ENCODE peak calls at places on chromosomes 13 and 19, in nine cellular contexts. One of them, this sample, is unnamed.

GRCh38 chr13:101449971-101450748 is 2.3 kb upstream of the ITGBL1 start:
- DNase-seq in fibroblast of lung: peak; percentile 96
- DNase-seq in breast epithelium: peak; percentile 32
- DNase-seq in lung: no peak
- DNase-seq in H1: no peak
- DNase-seq in pancreas: no peak
- DNase-seq in adrenal gland: no peak
- DNase-seq in heart left ventricle: no peak
- DNase-seq in PC-9: peak; percentile 99
- DNase-seq in this sample: no peak

GRCh38 chr13:110643768-110644421 is 28.6 kb downstream of the NAXD start:
- DNase-seq in fibroblast of lung: no peak
- DNase-seq in breast epithelium: no peak
- DNase-seq in lung: no peak
- DNase-seq in H1: peak; percentile 27
- DNase-seq in pancreas: no peak
- DNase-seq in adrenal gland: no peak
- DNase-seq in heart left ventricle: no peak
- DNase-seq in PC-9: no peak
- DNase-seq in this sample: no peak

GRCh38 chr13:47794963-47795362 is 206.1 kb downstream of the SUCLA2 start:
- DNase-seq in fibroblast of lung: no peak
- DNase-seq in breast epithelium: no peak
- DNase-seq in lung: no peak
- DNase-seq in H1: no peak
- DNase-seq in pancreas: no peak
- DNase-seq in adrenal gland: no peak
- DNase-seq in heart left ventricle: no peak
- DNase-seq in PC-9: no peak
- DNase-seq in this sample: no peak

GRCh38 chr13:40668335-40668734 is 1.9 kb upstream of the FOXO1 start:
- DNase-seq in fibroblast of lung: no peak
- DNase-seq in breast epithelium: no peak
- DNase-seq in lung: peak; percentile 31
- DNase-seq in H1: no peak
- DNase-seq in pancreas: no peak
- DNase-seq in adrenal gland: no peak
- DNase-seq in heart left ventricle: peak; percentile 50
- DNase-seq in PC-9: no peak
- DNase-seq in this sample: peak; percentile 33

GRCh38 chr13:112510002-112510780 is 77.8 kb downstream of the TUBGCP3 start:
- DNase-seq in fibroblast of lung: peak; percentile 69
- DNase-seq in breast epithelium: no peak
- DNase-seq in lung: peak; percentile 46
- DNase-seq in H1: peak; percentile 54
- DNase-seq in pancreas: no peak
- DNase-seq in adrenal gland: peak; percentile 18
- DNase-seq in heart left ventricle: no peak
- DNase-seq in PC-9: no peak
- DNase-seq in this sample: peak; percentile 54

GRCh38 chr19:9936151-9937000 is at the start of gene OLFM2:
- DNase-seq in fibroblast of lung: no peak
- DNase-seq in breast epithelium: no peak
- DNase-seq in lung: no peak
- DNase-seq in H1: peak; percentile 84
- DNase-seq in pancreas: peak; percentile 69
- DNase-seq in adrenal gland: no peak
- DNase-seq in heart left ventricle: peak; percentile 13
- DNase-seq in PC-9: no peak
- DNase-seq in this sample: peak; percentile 36

GRCh38 chr19:5683177-5683886 is 2.5 kb downstream of the HSD11B1L start:
- DNase-seq in fibroblast of lung: no peak
- DNase-seq in breast epithelium: no peak
- DNase-seq in lung: no peak
- DNase-seq in H1: no peak
- DNase-seq in pancreas: no peak
- DNase-seq in adrenal gland: peak; percentile 62
- DNase-seq in heart left ventricle: no peak
- DNase-seq in PC-9: no peak
- DNase-seq in this sample: no peak

GRCh38 chr13:44326961-44327360 is 46.7 kb upstream of the SERP2 start:
- DNase-seq in fibroblast of lung: no peak
- DNase-seq in breast epithelium: no peak
- DNase-seq in lung: no peak
- DNase-seq in H1: no peak
- DNase-seq in pancreas: no peak
- DNase-seq in adrenal gland: no peak
- DNase-seq in heart left ventricle: no peak
- DNase-seq in PC-9: no peak
- DNase-seq in this sample: no peak

GRCh38 chr19:43467730-43468129 is 2.3 kb upstream of the LYPD3 start:
- DNase-seq in fibroblast of lung: peak; percentile 48
- DNase-seq in breast epithelium: no peak
- DNase-seq in lung: no peak
- DNase-seq in H1: no peak
- DNase-seq in pancreas: no peak
- DNase-seq in adrenal gland: no peak
- DNase-seq in heart left ventricle: no peak
- DNase-seq in PC-9: peak; percentile 74
- DNase-seq in this sample: no peak

GRCh38 chr13:60152114-60152513 is 11.6 kb downstream of the DIAPH3 start:
- DNase-seq in fibroblast of lung: peak; percentile 64
- DNase-seq in breast epithelium: no peak
- DNase-seq in lung: no peak
- DNase-seq in H1: no peak
- DNase-seq in pancreas: no peak
- DNase-seq in adrenal gland: no peak
- DNase-seq in heart left ventricle: no peak
- DNase-seq in PC-9: no peak
- DNase-seq in this sample: no peak

GRCh38 chr13:27403252-27403678 is 21.2 kb upstream of the GTF3A start:
- DNase-seq in fibroblast of lung: peak; percentile 82
- DNase-seq in breast epithelium: no peak
- DNase-seq in lung: no peak
- DNase-seq in H1: no peak
- DNase-seq in pancreas: no peak
- DNase-seq in adrenal gland: no peak
- DNase-seq in heart left ventricle: no peak
- DNase-seq in PC-9: no peak
- DNase-seq in this sample: no peak

GRCh38 chr13:77417897-77418296 is 91.0 kb upstream of the MYCBP2 start:
- DNase-seq in fibroblast of lung: no peak
- DNase-seq in breast epithelium: no peak
- DNase-seq in lung: no peak
- DNase-seq in H1: no peak
- DNase-seq in pancreas: no peak
- DNase-seq in adrenal gland: no peak
- DNase-seq in heart left ventricle: no peak
- DNase-seq in PC-9: peak; percentile 62
- DNase-seq in this sample: no peak

GRCh38 chr19:51327066-51327985 is 14.6 kb downstream of the VSIG10L start:
- DNase-seq in fibroblast of lung: no peak
- DNase-seq in breast epithelium: no peak
- DNase-seq in lung: no peak
- DNase-seq in H1: peak; percentile 80
- DNase-seq in pancreas: no peak
- DNase-seq in adrenal gland: peak; percentile 45
- DNase-seq in heart left ventricle: peak; percentile 30
- DNase-seq in PC-9: no peak
- DNase-seq in this sample: peak; percentile 77

GRCh38 chr13:101218484-101218883 is 197.8 kb downstream of the NALCN start:
- DNase-seq in fibroblast of lung: no peak
- DNase-seq in breast epithelium: no peak
- DNase-seq in lung: no peak
- DNase-seq in H1: no peak
- DNase-seq in pancreas: no peak
- DNase-seq in adrenal gland: no peak
- DNase-seq in heart left ventricle: no peak
- DNase-seq in PC-9: no peak
- DNase-seq in this sample: no peak

GRCh38 chr19:51181913-51182419 is 39.9 kb downstream of the SIGLEC7 start:
- DNase-seq in fibroblast of lung: no peak
- DNase-seq in breast epithelium: no peak
- DNase-seq in lung: no peak
- DNase-seq in H1: no peak
- DNase-seq in pancreas: no peak
- DNase-seq in adrenal gland: no peak
- DNase-seq in heart left ventricle: no peak
- DNase-seq in PC-9: no peak
- DNase-seq in this sample: peak; percentile 93

GRCh38 chr13:46178143-46178542 is 3.8 kb downstream of the LCP1 start:
- DNase-seq in fibroblast of lung: no peak
- DNase-seq in breast epithelium: no peak
- DNase-seq in lung: no peak
- DNase-seq in H1: no peak
- DNase-seq in pancreas: no peak
- DNase-seq in adrenal gland: no peak
- DNase-seq in heart left ventricle: no peak
- DNase-seq in PC-9: no peak
- DNase-seq in this sample: no peak

GRCh38 chr19:46296722-46297431 is at the start of gene HIF3A:
- DNase-seq in fibroblast of lung: no peak
- DNase-seq in breast epithelium: no peak
- DNase-seq in lung: peak; percentile 65
- DNase-seq in H1: peak; percentile 97
- DNase-seq in pancreas: no peak
- DNase-seq in adrenal gland: peak; percentile 41
- DNase-seq in heart left ventricle: peak; percentile 48
- DNase-seq in PC-9: no peak
- DNase-seq in this sample: peak; percentile 84

GRCh38 chr19:53057904-53058579 is 13.5 kb downstream of the ERVV-2 start:
- DNase-seq in fibroblast of lung: no peak
- DNase-seq in breast epithelium: no peak
- DNase-seq in lung: no peak
- DNase-seq in H1: peak; percentile 90
- DNase-seq in pancreas: no peak
- DNase-seq in adrenal gland: no peak
- DNase-seq in heart left ventricle: peak; percentile 15
- DNase-seq in PC-9: no peak
- DNase-seq in this sample: peak; percentile 63

GRCh38 chr13:83819156-83819555 is 63.1 kb downstream of the SLITRK1 start:
- DNase-seq in fibroblast of lung: peak; percentile 67
- DNase-seq in breast epithelium: no peak
- DNase-seq in lung: no peak
- DNase-seq in H1: no peak
- DNase-seq in pancreas: no peak
- DNase-seq in adrenal gland: no peak
- DNase-seq in heart left ventricle: no peak
- DNase-seq in PC-9: no peak
- DNase-seq in this sample: no peak

DNA sequence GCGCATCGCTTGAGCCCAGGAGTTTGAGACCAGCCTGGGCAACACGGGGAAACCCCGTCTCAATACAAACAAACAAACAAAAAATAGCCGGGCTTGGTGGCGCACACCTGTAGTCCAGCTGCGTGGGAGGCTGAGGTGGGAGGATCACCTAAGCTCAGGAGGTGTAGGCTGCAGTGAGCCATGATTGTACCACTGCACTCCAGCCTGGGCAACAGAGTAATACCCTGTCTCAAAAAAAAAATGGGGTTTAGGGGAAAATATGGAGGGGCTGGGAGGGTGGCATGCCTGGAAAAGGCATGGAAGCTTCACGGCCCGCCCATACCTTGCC is 1.9 kb upstream of the ISYNA1 start:
- DNase-seq in fibroblast of lung: no peak
- DNase-seq in breast epithelium: no peak
- DNase-seq in lung: no peak
- DNase-seq in H1: no peak
- DNase-seq in pancreas: no peak
- DNase-seq in adrenal gland: no peak
- DNase-seq in heart left ventricle: no peak
- DNase-seq in PC-9: no peak
- DNase-seq in this sample: no peak
- H3K27ac ChIP-seq in fibroblast of lung: no peak overlapping the region
- H3K27ac ChIP-seq in breast epithelium: peak overlapping the region; percentile 79
- H3K27ac ChIP-seq in lung: no peak overlapping the region
- H3K27ac ChIP-seq in H1: no peak overlapping the region
- H3K27ac ChIP-seq in pancreas: peak overlapping the region; percentile 46
- H3K27ac ChIP-seq in adrenal gland: peak overlapping the region; percentile 77
- H3K27ac ChIP-seq in heart left ventricle: no peak overlapping the region
- H3K27ac ChIP-seq in PC-9: peak overlapping the region; percentile 72
- H3K27ac ChIP-seq in this sample: peak overlapping the region; percentile 71

DNA sequence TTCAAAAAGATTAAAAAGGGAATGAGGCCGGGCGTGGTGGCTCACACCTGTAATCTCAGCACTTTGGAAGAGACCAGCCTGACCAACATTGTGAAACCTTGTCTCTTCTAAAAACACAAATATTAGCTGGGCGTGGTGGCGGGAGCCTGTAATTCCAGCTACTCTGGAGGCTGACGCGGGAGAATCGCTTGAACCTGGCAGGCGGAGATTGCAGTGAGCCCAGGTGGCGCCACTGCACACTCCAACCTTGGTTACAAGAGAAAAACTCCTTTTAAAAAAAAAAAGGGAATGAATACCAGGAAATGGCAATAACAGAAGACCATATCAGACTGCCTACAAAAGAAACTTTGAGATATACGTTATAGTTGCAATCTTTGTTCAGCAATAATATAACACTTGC is 1244.5 kb downstream of the PCDH9 start:
- DNase-seq in fibroblast of lung: no peak
- DNase-seq in breast epithelium: no peak
- DNase-seq in lung: no peak
- DNase-seq in H1: peak; percentile 69
- DNase-seq in pancreas: no peak
- DNase-seq in adrenal gland: no peak
- DNase-seq in heart left ventricle: no peak
- DNase-seq in PC-9: no peak
- DNase-seq in this sample: peak; percentile 17
- TF ChIP-seq CTCF in fibroblast of lung: no peak
- TF ChIP-seq CTCF in breast epithelium: no peak
- TF ChIP-seq CTCF in lung: no peak
- TF ChIP-seq CTCF in H1: peak; percentile 58
- TF ChIP-seq CTCF in pancreas: no peak
- TF ChIP-seq CTCF in adrenal gland: no peak
- TF ChIP-seq CTCF in heart left ventricle: no peak
- TF ChIP-seq CTCF in PC-9: no peak
- TF ChIP-seq CTCF in this sample: no peak

DNA sequence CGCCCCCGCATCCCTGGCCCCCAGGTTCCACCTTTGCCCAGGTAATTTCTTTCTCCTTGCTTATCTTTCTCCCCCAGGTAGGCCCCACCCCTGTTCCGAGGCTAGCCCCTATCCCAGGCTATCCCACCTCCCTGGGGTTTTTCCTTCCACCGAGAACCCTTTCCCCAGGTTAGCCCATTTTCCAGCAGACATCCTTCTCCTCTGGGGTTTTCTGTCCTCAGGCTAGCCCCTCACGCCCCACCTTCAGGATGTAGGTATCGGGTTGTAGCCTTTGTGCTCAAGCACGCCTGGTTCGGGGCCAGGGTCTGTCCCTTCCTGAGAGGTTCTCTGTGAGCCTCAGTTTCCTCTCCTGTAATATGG is 835 bp downstream of the FSD1 start:
- DNase-seq in fibroblast of lung: no peak
- DNase-seq in breast epithelium: no peak
- DNase-seq in lung: no peak
- DNase-seq in H1: peak; percentile 70
- DNase-seq in pancreas: no peak
- DNase-seq in adrenal gland: no peak
- DNase-seq in heart left ventricle: no peak
- DNase-seq in PC-9: no peak
- DNase-seq in this sample: no peak
- H3K4me3 ChIP-seq in fibroblast of lung: no peak overlapping the region
- H3K4me3 ChIP-seq in breast epithelium: no peak overlapping the region
- H3K4me3 ChIP-seq in lung: no peak overlapping the region
- H3K4me3 ChIP-seq in H1: peak overlapping the region; percentile 58
- H3K4me3 ChIP-seq in pancreas: no peak overlapping the region
- H3K4me3 ChIP-seq in adrenal gland: no peak overlapping the region
- H3K4me3 ChIP-seq in heart left ventricle: no peak overlapping the region
- H3K4me3 ChIP-seq in PC-9: no peak overlapping the region
- H3K4me3 ChIP-seq in this sample: peak overlapping the region; percentile 20

GRCh38 chr13:86080340-86080995 is 281.2 kb upstream of the SLITRK6 start:
- DNase-seq in fibroblast of lung: peak; percentile 8
- DNase-seq in breast epithelium: no peak
- DNase-seq in lung: no peak
- DNase-seq in H1: no peak
- DNase-seq in pancreas: no peak
- DNase-seq in adrenal gland: no peak
- DNase-seq in heart left ventricle: no peak
- DNase-seq in PC-9: no peak
- DNase-seq in this sample: no peak
- H3K27ac ChIP-seq in fibroblast of lung: no peak overlapping the region
- H3K27ac ChIP-seq in breast epithelium: no peak overlapping the region
- H3K27ac ChIP-seq in lung: no peak overlapping the region
- H3K27ac ChIP-seq in H1: no peak overlapping the region
- H3K27ac ChIP-seq in pancreas: no peak overlapping the region
- H3K27ac ChIP-seq in adrenal gland: no peak overlapping the region
- H3K27ac ChIP-seq in heart left ventricle: no peak overlapping the region
- H3K27ac ChIP-seq in PC-9: no peak overlapping the region
- H3K27ac ChIP-seq in this sample: no peak overlapping the region

This sample was measured in testis.